ENCODE peak calls at places on chromosomes 12 and 14, in five cellular contexts. Z is endothelial cell of umbilical vein, G is upper lobe of right lung, X is IMR-90, F is BJ. H is an unnamed sample. For H3K36me3, the result is how much of the 10 kb centered on the place peaks cover.

GRCh38 chr14:76697246-76697645 is 64.0 kb upstream of the VASH1 start:
- DNase-seq in G (no peak), Z (no peak), F (no peak), X (no peak), H (no peak)

GRCh38 chr12:10829994-10830393 is 3.8 kb upstream of the TAS2R10 start:
- DNase-seq in G (no peak), X (no peak), Z (no peak), F (no peak), H (no peak)

GRCh38 chr12:127485528-127485927 is 781.4 kb upstream of the TMEM132C start:
- DNase-seq in Z (no peak), G (no peak), X (peak), F (peak), H (peak)

GRCh38 chr14:99749763-99750715 is 43.2 kb upstream of the EML1 start:
- DNase-seq in Z (no peak), G (no peak), F (no peak), X (no peak), H (peak)

GRCh38 chr14:102805454-102805891 is 28.2 kb downstream of the TRAF3 start:
- DNase-seq in F (no peak), Z (no peak), G (no peak), X (peak), H (no peak)

GRCh38 chr14:72142328-72142727 is 210.1 kb downstream of the RGS6 start:
- DNase-seq in G (no peak), Z (no peak), F (no peak), X (no peak), H (no peak)

GRCh38 chr12:4956054-4956453 is 46.3 kb downstream of the KCNA1 start:
- DNase-seq in G (no peak), F (no peak), X (no peak), Z (no peak), H (no peak)

GRCh38 chr14:19918553-19919264 is 1.7 kb upstream of the OR4K5 start:
- DNase-seq in Z (no peak), X (no peak), G (no peak), F (no peak), H (no peak)

GRCh38 chr12:104276192-104277131 is 27.1 kb upstream of the EID3 start:
- DNase-seq in G (peak), X (no peak), Z (no peak), F (no peak), H (no peak)

GRCh38 chr14:100065161-100065871 is at the start of gene EVL:
- DNase-seq in F (no peak), G (peak), Z (peak), X (no peak), H (no peak)

GRCh38 chr12:23753627-23754358 is 195.7 kb downstream of the SOX5 start:
- DNase-seq in Z (no peak), X (no peak), G (no peak), F (no peak), H (no peak)

GRCh38 chr12:132327351-132328171 is 1.8 kb downstream of the GALNT9 start:
- DNase-seq in G (peak), F (peak), X (peak), Z (peak), H (peak)

GRCh38 chr14:73700325-73700724 is 13.9 kb downstream of the PNMA1 start:
- DNase-seq in G (no peak), Z (no peak), X (no peak), F (no peak), H (no peak)

GRCh38 chr14:22463763-22464173 is 125.3 kb downstream of the DAD1 start:
- DNase-seq in G (no peak), F (no peak), X (no peak), Z (no peak), H (no peak)

GRCh38 chr12:111687255-111687654 is 1.4 kb downstream of the ACAD10 start:
- DNase-seq in X (no peak), F (no peak), G (no peak), Z (peak), H (no peak)

GRCh38 chr14:94545131-94545841 is 16.0 kb upstream of the SERPINA4 start:
- DNase-seq in Z (no peak), X (no peak), G (no peak), F (no peak), H (no peak)

GRCh38 chr12:62813031-62813829 is 121.7 kb downstream of the PPM1H start:
- DNase-seq in Z (peak), X (peak), G (peak), F (no peak), H (peak)

GRCh38 chr12:97380440-97380839 is 82.2 kb upstream of the RMST start:
- DNase-seq in X (no peak), Z (no peak), G (no peak), F (no peak), H (no peak)

GRCh38 chr12:110109837-110110535 is 14.2 kb upstream of the IFT81 start:
- DNase-seq in F (no peak), X (no peak), Z (no peak), G (no peak), H (peak)

GRCh38 chr12:108367436-108367835 is 28.3 kb upstream of the CMKLR1 start:
- DNase-seq in Z (no peak), X (no peak), F (no peak), G (peak), H (no peak)

GRCh38 chr12:71760471-71760870 is 5.8 kb downstream of the RAB21 start:
- DNase-seq in F (no peak), X (no peak), Z (no peak), G (no peak), H (no peak)

GRCh38 chr12:93109794-93110203 is 180.7 kb upstream of the EEA1 start:
- DNase-seq in Z (no peak), G (no peak), X (no peak), F (no peak), H (no peak)

GRCh38 chr12:107571492-107571891 is 114.1 kb upstream of the PWP1 start:
- DNase-seq in F (no peak), G (no peak), X (no peak), Z (no peak), H (no peak)

GRCh38 chr12:119729871-119730270 is 61.9 kb downstream of the PRKAB1 start:
- DNase-seq in G (no peak), Z (no peak), F (no peak), X (no peak), H (peak)

GRCh38 chr14:81211844-81212243 is 8.9 kb downstream of the GTF2A1 start:
- DNase-seq in F (no peak), X (peak), G (no peak), Z (peak), H (peak)

GRCh38 chr14:74858022-74858421 is 17.9 kb downstream of the PROX2 start:
- DNase-seq in X (no peak), G (no peak), Z (no peak), F (no peak), H (no peak)

GRCh38 chr12:116454950-116455447 is 104.2 kb upstream of the MAP1LC3B2 start:
- DNase-seq in G (no peak), Z (peak), X (peak), F (peak), H (no peak)

GRCh38 chr12:64181504-64182291 is 40.4 kb downstream of the KICS2 start:
- DNase-seq in X (peak), F (peak), Z (peak), G (no peak), H (peak)
- TF ChIP-seq CTCF in X (peak), F (peak), Z (peak), G (peak), H (peak)

GRCh38 chr14:95686935-95687334 is 709 bp downstream of the TCL1B start:
- DNase-seq in G (no peak), Z (no peak), F (no peak), X (no peak), H (no peak)

GRCh38 chr14:95692109-95692508 is 5.9 kb downstream of the TCL1B start:
- DNase-seq in G (no peak), F (no peak), Z (no peak), X (no peak), H (no peak)

GRCh38 chr14:95690815-95691214 is 4.6 kb downstream of the TCL1B start:
- DNase-seq in X (no peak), G (no peak), F (no peak), Z (no peak), H (no peak)

GRCh38 chr14:95691591-95691990 is 5.4 kb downstream of the TCL1B start:
- DNase-seq in Z (no peak), F (no peak), G (no peak), X (no peak), H (no peak)

GRCh38 chr14:95689441-95689840 is 3.2 kb downstream of the TCL1B start:
- DNase-seq in F (no peak), G (no peak), Z (no peak), X (no peak), H (no peak)
- H3K36me3 ChIP-seq in F (under half), G (under half), Z (under half), X (under half), H (under half)

GRCh38 chr12:18799140-18799446 is 61.2 kb downstream of the CAPZA3 start:
- DNase-seq in X (no peak), G (no peak), F (peak), Z (peak), H (no peak)
- TF ChIP-seq CTCF in X (no peak), G (no peak), F (no peak), Z (no peak), H (no peak)

DNA sequence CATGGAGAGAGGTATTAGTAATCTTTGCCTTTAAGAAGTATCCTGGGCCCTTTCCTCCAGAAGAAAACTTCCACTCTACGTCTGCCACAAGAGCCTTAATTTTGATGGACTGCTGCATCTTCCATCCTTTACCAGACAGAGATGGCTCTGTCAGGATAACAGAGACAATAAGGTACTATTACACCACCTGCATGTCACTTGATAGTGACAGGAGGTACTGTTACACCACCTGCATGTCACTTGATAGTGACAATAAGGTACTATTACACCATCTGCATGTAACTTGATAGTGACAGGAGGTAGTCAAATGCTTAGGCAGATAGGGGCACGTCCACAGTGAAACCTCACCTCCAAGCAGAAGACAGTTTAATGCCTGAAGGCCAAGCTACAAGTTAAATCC is 13.9 kb downstream of the OR6C74 start:
- DNase-seq in F (no peak), G (no peak), Z (no peak), X (no peak), H (no peak)
- H3K36me3 ChIP-seq in F (under half), G (under half), Z (under half), X (under half), H (under half)

DNA sequence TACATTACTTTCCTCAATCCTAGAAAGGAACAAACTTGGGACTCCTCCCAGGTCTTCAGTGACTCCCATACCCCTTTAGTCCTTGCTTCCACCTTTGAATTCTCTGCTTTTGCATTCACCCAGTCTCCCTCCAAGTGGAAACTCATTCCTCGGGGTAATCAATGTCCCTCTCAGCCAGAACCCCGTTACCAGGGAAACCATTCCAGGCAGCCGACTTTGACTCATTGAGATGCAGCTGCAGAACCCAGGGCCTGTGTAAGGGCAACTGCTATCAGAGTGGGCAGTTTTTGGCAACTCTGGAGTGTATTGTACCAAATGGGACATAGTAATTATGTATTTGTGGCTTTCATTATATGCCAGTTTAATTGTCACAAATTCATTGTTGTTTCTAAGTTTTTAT is 186.2 kb downstream of the NRXN3 start:
- DNase-seq in F (no peak), X (no peak), G (no peak), Z (no peak), H (no peak)
- TF ChIP-seq CTCF in F (no peak), X (no peak), G (no peak), Z (no peak), H (no peak)

DNA sequence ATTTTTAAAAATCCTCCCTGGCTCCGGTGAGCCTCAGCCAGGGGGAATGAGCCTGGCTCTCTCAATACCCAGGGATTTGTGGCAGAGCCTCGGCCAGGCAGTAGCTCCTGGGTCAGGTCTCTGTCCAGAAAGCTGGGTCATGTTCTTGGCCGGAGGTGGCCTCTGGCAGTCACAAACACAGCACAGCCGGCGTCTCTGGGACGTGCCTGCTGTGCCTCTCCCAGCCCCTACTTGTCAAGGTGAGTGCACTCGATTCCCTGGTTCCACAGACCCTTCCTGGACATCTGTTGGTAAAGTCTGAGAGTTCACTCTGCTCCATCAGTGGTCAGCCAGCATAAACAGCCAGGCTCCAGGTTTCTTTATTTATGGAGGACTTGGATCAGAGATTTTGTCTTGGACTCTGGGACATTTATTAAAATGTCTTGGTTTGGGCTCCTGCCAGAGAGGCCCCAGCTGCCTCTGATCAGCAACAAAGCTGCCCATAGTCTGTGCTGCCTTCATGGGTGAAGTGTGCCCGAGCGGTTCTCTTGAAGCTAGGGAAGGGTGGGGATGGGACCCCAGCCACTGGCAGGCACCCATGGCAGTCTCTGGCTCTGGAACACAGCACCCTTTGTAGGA is 56.7 kb downstream of the DGLUCY start:
- DNase-seq in Z (peak), X (peak), G (no peak), F (no peak), H (peak)
- H3K36me3 ChIP-seq in Z (under half), X (under half), G (half or more), F (under half), H (under half)

H was measured in adrenal gland.